ENCODE peak calls at places on chromosome 2, in four cellular contexts. I, D, G and M are unnamed samples.

GRCh38 chr2:53970095-53970897 is 497 bp downstream of the PSME4 start:
- DNase-seq in G (peak), I (peak), D (no peak), M (peak)

GRCh38 chr2:141341444-141341843 is 789.4 kb downstream of the LRP1B start:
- DNase-seq in G (no peak), I (peak), D (no peak), M (no peak)

GRCh38 chr2:235658371-235659174 is 164.7 kb downstream of the AGAP1 start:
- DNase-seq in I (no peak), G (no peak), D (no peak), M (no peak)

GRCh38 chr2:88082781-88083180 is 15.2 kb downstream of the SMYD1 start:
- DNase-seq in I (no peak), D (no peak), G (no peak), M (no peak)

GRCh38 chr2:232901711-232902578 is 31.9 kb downstream of the SNORC start:
- DNase-seq in G (peak), D (peak), I (peak), M (no peak)

GRCh38 chr2:224004105-224004715 is 34.9 kb downstream of the SERPINE2 start:
- DNase-seq in I (no peak), D (no peak), G (no peak), M (no peak)

GRCh38 chr2:55013936-55014335 is 36.3 kb downstream of the RTN4 start:
- DNase-seq in G (no peak), D (no peak), I (no peak), M (no peak)

GRCh38 chr2:174632847-174633620 is 35.4 kb upstream of the WIPF1 start:
- DNase-seq in D (no peak), I (peak), G (peak), M (no peak)

GRCh38 chr2:240502059-240502429 is 55.7 kb downstream of the ANKMY1 start:
- DNase-seq in D (no peak), G (no peak), I (no peak), M (peak)

GRCh38 chr2:133633851-133634250 is 65.6 kb upstream of the NCKAP5 start:
- DNase-seq in I (peak), D (no peak), G (no peak), M (no peak)

GRCh38 chr2:18559531-18559930 is 922 bp downstream of the RDH14 start:
- DNase-seq in G (no peak), D (no peak), I (peak), M (no peak)

GRCh38 chr2:112920923-112921532 is 10.1 kb downstream of the IL37 start:
- DNase-seq in I (peak), D (no peak), G (no peak), M (no peak)

GRCh38 chr2:236993-237539 is 26.8 kb downstream of the SH3YL1 start:
- DNase-seq in G (no peak), I (no peak), D (no peak), M (no peak)

GRCh38 chr2:64338910-64339500 is 115.0 kb upstream of the LGALSL start:
- DNase-seq in D (no peak), I (peak), G (peak), M (no peak)

GRCh38 chr2:123916512-123916911 is 108.6 kb upstream of the CNTNAP5 start:
- DNase-seq in I (no peak), D (no peak), G (no peak), M (no peak)

GRCh38 chr2:142897807-142898206 is 20.3 kb downstream of the KYNU start:
- DNase-seq in G (no peak), I (no peak), D (no peak), M (no peak)

GRCh38 chr2:26459991-26460612 is 17.8 kb downstream of the OTOF start:
- DNase-seq in D (no peak), G (no peak), I (no peak), M (no peak)

GRCh38 chr2:71326968-71327367 is 4.6 kb upstream of the ZNF638 start:
- DNase-seq in I (no peak), D (no peak), G (no peak), M (no peak)

GRCh38 chr2:241199897-241200821 is 11.7 kb downstream of the ANO7 start:
- DNase-seq in G (peak), D (peak), I (no peak), M (no peak)

GRCh38 chr2:31275976-31276375 is 42.0 kb downstream of the EHD3 start:
- DNase-seq in D (no peak), G (no peak), I (no peak), M (no peak)
- H3K4me3 ChIP-seq in D (no peak), G (no peak), I (no peak), M (no peak)

GRCh38 chr2:2849464-2850217 is 518.6 kb upstream of the MYT1L start:
- DNase-seq in G (no peak), I (no peak), D (no peak), M (no peak)

GRCh38 chr2:2850891-2851290 is 519.8 kb upstream of the MYT1L start:
- DNase-seq in I (no peak), G (no peak), D (no peak), M (no peak)

GRCh38 chr2:2852015-2852777 is 521.1 kb upstream of the MYT1L start:
- DNase-seq in I (no peak), D (no peak), G (no peak), M (no peak)

GRCh38 chr2:2850218-2850850 is 519.3 kb upstream of the MYT1L start:
- DNase-seq in I (no peak), D (no peak), G (no peak), M (no peak)

GRCh38 chr2:2851316-2851715 is 520.2 kb upstream of the MYT1L start:
- DNase-seq in G (no peak), I (no peak), D (no peak), M (no peak)
- H3K4me3 ChIP-seq in G (no peak), I (no peak), D (no peak), M (no peak)

DNA sequence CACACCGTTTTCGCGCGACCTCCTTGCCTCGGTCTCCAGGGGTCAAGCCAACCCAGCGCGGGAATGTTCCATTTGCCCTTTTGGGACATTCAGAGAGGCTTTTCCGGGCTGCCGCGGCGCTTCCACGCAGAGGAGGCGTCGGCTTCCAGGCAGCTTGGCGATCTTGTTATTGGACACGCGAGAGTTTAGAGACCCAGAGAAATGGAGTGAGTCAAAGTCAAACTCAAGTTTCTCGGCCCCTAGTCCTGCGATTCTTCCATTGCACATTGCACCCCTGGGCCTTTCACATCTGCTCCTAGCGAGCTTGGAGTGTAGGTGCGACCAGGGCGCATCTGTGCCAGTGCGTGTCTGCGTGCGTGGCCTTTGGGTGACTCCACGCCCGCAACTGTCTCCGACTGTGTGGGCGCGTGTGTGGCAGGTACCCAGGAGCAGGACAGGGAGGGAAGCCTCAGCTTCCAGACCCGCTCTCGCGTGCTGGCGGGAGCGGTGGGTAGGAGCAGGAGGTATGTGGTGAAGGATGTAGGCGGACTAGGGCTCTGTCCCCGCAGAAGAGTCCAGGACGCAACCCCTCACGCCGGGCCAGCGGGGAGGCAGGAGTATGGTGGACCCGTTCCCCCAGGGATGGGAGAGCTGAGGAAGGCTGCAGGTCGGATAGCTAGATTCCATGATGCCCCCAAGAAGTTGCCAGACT is 13.5 kb downstream of the SIX3 start:
- DNase-seq in G (no peak), I (no peak), D (no peak), M (no peak)
- H3K4me3 ChIP-seq in G (no peak), I (peak), D (peak), M (peak)

GRCh38 chr2:76895469-76895868 is 626.7 kb downstream of the LRRTM4 start:
- DNase-seq in G (no peak), D (no peak), I (peak), M (no peak)
- H3K4me3 ChIP-seq in G (no peak), D (no peak), I (no peak), M (no peak)

DNA sequence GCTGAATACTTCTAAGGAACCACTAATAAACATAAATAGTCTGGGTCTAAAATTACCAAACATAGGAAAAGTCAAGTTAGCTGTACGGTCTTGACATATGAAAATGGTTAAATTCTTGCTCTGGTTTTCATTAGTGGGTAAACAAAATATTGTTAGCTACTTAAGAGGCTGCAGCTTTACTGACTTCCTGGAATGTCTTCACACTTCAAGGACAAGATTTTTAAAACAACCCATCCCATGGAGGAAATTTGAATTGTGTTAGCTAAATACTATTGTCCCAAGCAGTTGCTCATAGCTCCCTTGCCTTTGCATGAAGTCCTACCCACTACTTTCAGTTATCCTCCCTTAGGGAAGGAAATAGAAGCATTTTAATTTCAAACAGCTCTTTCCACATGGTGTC is 128.5 kb downstream of the EPHA4 start:
- DNase-seq in I (peak), D (no peak), G (no peak), M (no peak)
- H3K4me3 ChIP-seq in I (no peak), D (no peak), G (no peak), M (no peak)